ENCODE peak calls at places on chromosomes 7 and 10, in nine cellular contexts. A is adrenal gland, P is AG04450, Z is fibroblast of mammary gland, F is AG09309, L is lower lobe of right lung, U is HCT116, C is fibroblast of the aortic adventitia, H is coronary artery. E is an unnamed sample.

GRCh38 chr7:144085978-144086377 is at the start of gene OR2A12:
- DNase-seq in A (no peak), P (no peak), Z (no peak), F (no peak), L (no peak), U (no peak), C (no peak), H (no peak), E (no peak)

GRCh38 chr10:28120043-28120749 is 121.3 kb upstream of the ODAD2 start:
- DNase-seq in A (peak), P (no peak), Z (no peak), F (no peak), L (no peak), U (peak), C (peak), H (no peak), E (peak)

GRCh38 chr7:93307131-93307660 is 75.0 kb downstream of the VPS50 start:
- DNase-seq in A (no peak), P (peak), Z (peak), F (peak), L (no peak), U (no peak), C (peak), H (no peak), E (peak)

GRCh38 chr7:34991938-34992840 is 45.1 kb downstream of the DPY19L1 start:
- DNase-seq in A (peak), P (no peak), Z (peak), F (no peak), L (no peak), U (peak), C (peak), H (no peak), E (no peak)

GRCh38 chr7:135177021-135177696 is 6.7 kb upstream of the CYREN start:
- DNase-seq in A (no peak), P (no peak), Z (no peak), F (no peak), L (no peak), U (no peak), C (no peak), H (no peak), E (no peak)

GRCh38 chr7:23235688-23236280 is 10.8 kb upstream of the GPNMB start:
- DNase-seq in A (peak), P (no peak), Z (peak), F (no peak), L (no peak), U (peak), C (peak), H (no peak), E (peak)

GRCh38 chr10:116779076-116779687 is 36.8 kb upstream of the HSPA12A start:
- DNase-seq in A (peak), P (no peak), Z (peak), F (no peak), L (no peak), U (peak), C (no peak), H (peak), E (no peak)

GRCh38 chr10:44301781-44302400 is 83.0 kb downstream of the CXCL12 start:
- DNase-seq in A (no peak), P (no peak), Z (peak), F (no peak), L (no peak), U (no peak), C (peak), H (no peak), E (no peak)

GRCh38 chr7:70372768-70373241 is 759.1 kb upstream of the GALNT17 start:
- DNase-seq in A (no peak), P (no peak), Z (no peak), F (no peak), L (no peak), U (no peak), C (no peak), H (no peak), E (no peak)

GRCh38 chr10:29392376-29393021 is 103.6 kb downstream of the LYZL1 start:
- DNase-seq in A (peak), P (no peak), Z (peak), F (peak), L (no peak), U (no peak), C (peak), H (no peak), E (no peak)

GRCh38 chr10:7408494-7409044 is 2.3 kb downstream of the SFMBT2 start:
- DNase-seq in A (peak), P (no peak), Z (peak), F (no peak), L (peak), U (no peak), C (no peak), H (no peak), E (no peak)

GRCh38 chr10:75180592-75180991 is 30.0 kb upstream of the VDAC2 start:
- DNase-seq in A (no peak), P (no peak), Z (peak), F (peak), L (no peak), U (no peak), C (peak), H (no peak), E (no peak)

GRCh38 chr7:148987751-148988512 is 40.4 kb downstream of the PDIA4 start:
- DNase-seq in A (no peak), P (no peak), Z (peak), F (no peak), L (no peak), U (no peak), C (no peak), H (no peak), E (no peak)

GRCh38 chr10:132139526-132139925 is 47.2 kb upstream of the DPYSL4 start:
- DNase-seq in A (no peak), P (no peak), Z (no peak), F (no peak), L (peak), U (no peak), C (no peak), H (no peak), E (no peak)

GRCh38 chr7:5526190-5527037 is 102.8 kb upstream of the TNRC18 start:
- DNase-seq in A (peak), P (no peak), Z (peak), F (no peak), L (no peak), U (no peak), C (peak), H (no peak), E (no peak)
- TF ChIP-seq CTCF in A (no peak), P (no peak), Z (no peak), F (no peak), L (no peak), U (no peak), C (no peak), H (no peak), E (no peak)

GRCh38 chr7:66847879-66848810 is 72.9 kb upstream of the TMEM248 start:
- DNase-seq in A (no peak), P (peak), Z (peak), F (peak), L (no peak), U (no peak), C (peak), H (no peak), E (no peak)
- H3K4me3 ChIP-seq in A (no peak), P (no peak), Z (no peak), F (no peak), L (no peak), U (no peak), C (no peak), H (no peak), E (no peak)

DNA sequence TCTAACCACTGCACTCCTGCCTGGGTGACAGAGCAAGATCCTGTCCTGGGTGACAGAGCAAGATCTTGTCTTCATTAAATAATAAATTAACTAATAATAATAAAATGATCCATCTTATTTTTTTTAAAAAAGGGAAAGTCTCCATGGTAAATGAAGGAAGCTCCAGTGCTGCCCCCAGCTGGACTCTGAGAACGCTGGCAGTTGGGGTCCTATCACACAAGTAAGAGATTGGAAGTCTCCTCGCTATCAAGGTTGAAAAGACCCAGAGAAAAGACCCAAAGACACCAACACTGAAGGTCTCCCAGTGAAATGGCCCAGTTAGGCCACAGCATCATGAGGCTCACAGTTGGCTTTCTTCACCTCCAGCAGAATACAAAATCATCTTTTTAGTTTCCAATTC is 13.8 kb upstream of the C10orf67 start:
- DNase-seq in A (no peak), P (no peak), Z (peak), F (no peak), L (no peak), U (no peak), C (peak), H (no peak), E (no peak)
- TF ChIP-seq CTCF in A (no peak), P (peak), Z (peak), F (peak), L (no peak), U (peak), C (peak), H (no peak), E (no peak)

DNA sequence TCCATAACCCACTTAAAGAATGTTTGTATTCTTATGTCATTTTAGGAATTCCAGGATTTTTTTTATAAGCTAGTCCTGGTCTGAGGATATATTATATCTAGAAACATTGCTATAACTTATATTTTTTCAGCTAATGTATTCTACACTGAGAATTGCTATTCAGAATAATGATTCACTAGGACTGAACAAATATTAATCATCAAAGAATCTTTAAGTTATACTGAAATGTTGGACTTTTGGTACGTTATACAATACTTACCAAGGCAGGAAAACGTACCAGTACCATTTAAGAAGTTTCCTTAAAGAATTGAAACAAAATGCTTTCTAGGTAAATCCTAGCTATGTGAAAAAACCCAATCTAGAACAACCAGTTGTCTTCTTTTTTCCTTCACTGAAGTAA is 18.4 kb downstream of the PTTG1IP2 start:
- DNase-seq in A (no peak), P (no peak), Z (no peak), F (no peak), L (no peak), U (no peak), C (no peak), H (no peak), E (no peak)
- H3K4me3 ChIP-seq in A (no peak), P (no peak), Z (no peak), F (no peak), L (no peak), U (no peak), C (no peak), H (no peak), E (peak)

GRCh38 chr7:153682628-153683027 is 369.6 kb upstream of the DPP6 start:
- DNase-seq in A (no peak), P (no peak), Z (no peak), F (no peak), L (no peak), U (no peak), C (no peak), H (no peak), E (no peak)
- TF ChIP-seq CTCF in A (no peak), P (no peak), Z (no peak), F (no peak), L (no peak), U (no peak), C (no peak), H (no peak), E (no peak)